ENCODE peak calls at places on chromosomes 4 and X, in eight cellular contexts. N, B, U, C, T, A, G and D are unnamed samples.

GRCh38 chr4:75169020-75169814 is 236.3 kb downstream of the PARM1 start:
- DNase-seq in N (no peak), B (no peak), U (peak), C (no peak), T (no peak), A (no peak), G (no peak), D (no peak)

GRCh38 chrX:153953892-153954617 is 9.6 kb upstream of the RENBP start:
- DNase-seq in N (no peak), B (no peak), U (no peak), C (no peak), T (no peak), A (no peak), G (no peak), D (no peak)

GRCh38 chrX:4570141-4570540 is 856.7 kb upstream of the PRKX start:
- DNase-seq in N (no peak), B (no peak), U (no peak), C (no peak), T (peak), A (no peak), G (no peak), D (no peak)

GRCh38 chr4:54015421-54016065 is 48.9 kb downstream of the CHIC2 start:
- DNase-seq in N (no peak), B (no peak), U (peak), C (no peak), T (no peak), A (no peak), G (no peak), D (no peak)

GRCh38 chrX:118839334-118839958 is 15.8 kb downstream of the ZCCHC12 start:
- DNase-seq in N (peak), B (peak), U (peak), C (peak), T (peak), A (peak), G (peak), D (peak)

GRCh38 chrX:154419688-154420401 is 8.5 kb downstream of the TAFAZZIN start:
- DNase-seq in N (no peak), B (peak), U (peak), C (no peak), T (no peak), A (no peak), G (no peak), D (peak)

GRCh38 chr4:1595789-1596325 is 88.3 kb downstream of the FAM53A start:
- DNase-seq in N (no peak), B (no peak), U (no peak), C (peak), T (no peak), A (no peak), G (no peak), D (peak)

GRCh38 chrX:122641136-122641535 is 542.9 kb upstream of the GRIA3 start:
- DNase-seq in N (no peak), B (no peak), U (no peak), C (no peak), T (no peak), A (no peak), G (no peak), D (no peak)

GRCh38 chr4:121168446-121168845 is 4.3 kb upstream of the TNIP3 start:
- DNase-seq in N (no peak), B (no peak), U (no peak), C (no peak), T (no peak), A (no peak), G (no peak), D (no peak)

GRCh38 chr4:125268065-125268755 is 46.5 kb upstream of the FAT4 start:
- DNase-seq in N (no peak), B (no peak), U (peak), C (no peak), T (no peak), A (no peak), G (no peak), D (no peak)

GRCh38 chrX:70455366-70456202 is 10.9 kb downstream of the DLG3 start:
- DNase-seq in N (no peak), B (no peak), U (peak), C (no peak), T (no peak), A (no peak), G (no peak), D (no peak)

GRCh38 chrX:10120828-10121227 is 35.9 kb upstream of the CLCN4 start:
- DNase-seq in N (no peak), B (no peak), U (no peak), C (no peak), T (no peak), A (no peak), G (no peak), D (no peak)

GRCh38 chrX:17441965-17442364 is 67.0 kb downstream of the NHS start:
- DNase-seq in N (no peak), B (no peak), U (no peak), C (no peak), T (peak), A (no peak), G (no peak), D (no peak)